ENCODE peak calls at places on chromosomes 1 and 21, in five cellular contexts. B is NCI-H1105; F is A172; V is MG63; S is CD8-positive, alpha-beta memory T cell. K is an unnamed sample.

GRCh38 chr1:84385347-84385746 is 12.9 kb upstream of the DNASE2B start:
- DNase-seq in B (no peak), F (no peak), S (no peak), V (no peak), K (no peak)

GRCh38 chr1:23437355-23437664 is 12.8 kb upstream of the TCEA3 start:
- DNase-seq in S (no peak), F (no peak), B (no peak), V (no peak), K (no peak)

GRCh38 chr1:157247005-157247763 is 109.0 kb upstream of the ETV3 start:
- DNase-seq in S (no peak), V (no peak), B (no peak), F (no peak), K (no peak)

GRCh38 chr1:2082064-2082463 is 31.9 kb downstream of the PRKCZ start:
- DNase-seq in B (no peak), S (no peak), V (peak), F (no peak), K (no peak)

GRCh38 chr1:185453496-185454192 is 136.6 kb upstream of the IVNS1ABP start:
- DNase-seq in V (peak), S (no peak), F (peak), B (no peak), K (peak)

GRCh38 chr1:12505176-12505575 is 112.8 kb downstream of the DHRS3 start:
- DNase-seq in V (no peak), F (peak), B (no peak), S (no peak), K (no peak)

GRCh38 chr1:57061369-57061768 is 95.6 kb upstream of the C8B start:
- DNase-seq in B (peak), V (peak), S (no peak), F (no peak), K (no peak)

GRCh38 chr1:92201973-92202372 is 15.7 kb upstream of the C1orf146 start:
- DNase-seq in F (no peak), B (no peak), V (no peak), S (no peak), K (no peak)

GRCh38 chr1:241336335-241336734 is 20.7 kb downstream of the RGS7 start:
- DNase-seq in B (no peak), V (no peak), F (peak), S (no peak), K (no peak)

GRCh38 chr1:225567789-225568188 is 85.1 kb downstream of the ENAH start:
- DNase-seq in F (no peak), B (no peak), S (no peak), V (no peak), K (no peak)

GRCh38 chr1:201826830-201827229 is 2.1 kb upstream of the IPO9 start:
- DNase-seq in V (no peak), S (no peak), B (no peak), F (no peak), K (no peak)

GRCh38 chr21:35559881-35560280 is 500.4 kb downstream of the SETD4 start:
- DNase-seq in S (no peak), F (peak), B (no peak), V (no peak), K (no peak)

GRCh38 chr1:52142220-52143153 is 598 bp downstream of the ZFYVE9 start:
- DNase-seq in B (peak), F (peak), S (peak), V (peak), K (no peak)

GRCh38 chr1:88228153-88228552 is 455.9 kb upstream of the PKN2 start:
- DNase-seq in S (no peak), B (no peak), F (no peak), V (peak), K (no peak)

GRCh38 chr1:103900005-103900404 is 150.3 kb downstream of the AMY1C start:
- DNase-seq in F (no peak), S (no peak), V (no peak), B (no peak), K (no peak)

GRCh38 chr1:42173961-42174715 is 9.6 kb upstream of the GUCA2A start:
- DNase-seq in V (no peak), F (no peak), B (no peak), S (no peak), K (no peak)

GRCh38 chr1:220884109-220884980 is 5.1 kb downstream of the HLX start:
- DNase-seq in V (no peak), F (no peak), B (no peak), S (no peak), K (no peak)

GRCh38 chr1:171984850-171985485 is 143.7 kb downstream of the DNM3 start:
- DNase-seq in B (peak), F (peak), V (no peak), S (no peak), K (no peak)

GRCh38 chr21:44613386-44614155 is 1.7 kb downstream of the KRTAP10-8 start:
- DNase-seq in F (no peak), V (no peak), S (no peak), B (no peak), K (no peak)

GRCh38 chr1:219792337-219793021 is 135.9 kb downstream of the SLC30A10 start:
- DNase-seq in F (peak), B (no peak), S (no peak), V (no peak), K (no peak)

GRCh38 chr1:18100493-18101063 is 7.0 kb upstream of the IGSF21 start:
- DNase-seq in F (peak), V (peak), S (no peak), B (peak), K (peak)

GRCh38 chr1:3053986-3054385 is 15.0 kb upstream of the PRDM16 start:
- DNase-seq in F (no peak), S (peak), B (no peak), V (no peak), K (no peak)

GRCh38 chr1:6890686-6891085 is 105.4 kb downstream of the CAMTA1 start:
- DNase-seq in B (no peak), V (no peak), F (no peak), S (no peak), K (no peak)

GRCh38 chr1:11354893-11355593 is 82.0 kb downstream of the UBIAD1 start:
- DNase-seq in S (no peak), V (no peak), F (no peak), B (peak), K (no peak)

GRCh38 chr1:158003409-158003805 is 10.0 kb downstream of the KIRREL1 start:
- DNase-seq in S (no peak), B (no peak), V (peak), F (no peak), K (no peak)